ENCODE peak calls at places on chromosomes 4 and X, in seven cellular contexts. M is uterus, Y is HCT116, F is GM12878, S is body of pancreas, B is heart left ventricle, K is IMR-90. G is an unnamed sample. For H3K4me1, the result is how much of the 10 kb centered on the place peaks cover.

GRCh38 chrX:15405846-15406245 is 21.6 kb upstream of the VEGFD start:
- DNase-seq in M (no peak), Y (no peak), F (no peak), S (no peak), B (peak), K (no peak), G (no peak)

GRCh38 chr4:116925900-116926457 is 159.4 kb downstream of the TRAM1L1 start:
- DNase-seq in M (no peak), Y (no peak), F (no peak), S (peak), B (no peak), K (no peak), G (peak)

GRCh38 chr4:128974203-128974602 is 119.1 kb downstream of the SCLT1 start:
- DNase-seq in M (no peak), Y (no peak), F (no peak), S (no peak), B (no peak), K (peak), G (no peak)

GRCh38 chr4:78480286-78480685 is 71.3 kb upstream of the ANXA3 start:
- DNase-seq in M (no peak), Y (no peak), F (no peak), S (no peak), B (no peak), K (no peak), G (no peak)

GRCh38 chr4:112515278-112516075 is 503 bp downstream of the NEUROG2 start:
- DNase-seq in M (no peak), Y (no peak), F (no peak), S (peak), B (no peak), K (no peak), G (no peak)

GRCh38 chr4:95095352-95095974 is 337.7 kb downstream of the BMPR1B start:
- DNase-seq in M (no peak), Y (peak), F (no peak), S (no peak), B (no peak), K (peak), G (no peak)

GRCh38 chrX:96244955-96245354 is 439.7 kb upstream of the DIAPH2 start:
- DNase-seq in M (no peak), Y (no peak), F (no peak), S (no peak), B (no peak), K (no peak), G (no peak)

GRCh38 chr4:115678425-115678941 is 565.1 kb upstream of the NDST4 start:
- DNase-seq in M (no peak), Y (no peak), F (no peak), S (no peak), B (no peak), K (no peak), G (no peak)

GRCh38 chr4:5974321-5974720 is 43.9 kb downstream of the C4orf50 start:
- DNase-seq in M (no peak), Y (no peak), F (no peak), S (no peak), B (no peak), K (no peak), G (no peak)

GRCh38 chr4:151117371-151117962 is 18.0 kb downstream of the RPS3A start:
- DNase-seq in M (peak), Y (peak), F (no peak), S (peak), B (peak), K (peak), G (peak)

GRCh38 chr4:89312066-89312465 is 4.5 kb upstream of the GPRIN3 start:
- DNase-seq in M (no peak), Y (no peak), F (no peak), S (no peak), B (no peak), K (no peak), G (no peak)

GRCh38 chrX:47189906-47190305 is 3.7 kb upstream of the UBA1 start:
- DNase-seq in M (no peak), Y (no peak), F (no peak), S (no peak), B (peak), K (no peak), G (no peak)

GRCh38 chrX:19659929-19660328 is 144.6 kb upstream of the MAP3K15 start:
- DNase-seq in M (no peak), Y (no peak), F (no peak), S (no peak), B (no peak), K (no peak), G (no peak)

GRCh38 chr4:87835732-87836131 is 3.0 kb downstream of the MEPE start:
- DNase-seq in M (no peak), Y (no peak), F (no peak), S (no peak), B (no peak), K (no peak), G (no peak)

GRCh38 chr4:68865760-68866159 is 50.0 kb downstream of the UGT2B10 start:
- DNase-seq in M (no peak), Y (no peak), F (no peak), S (no peak), B (no peak), K (no peak), G (no peak)

GRCh38 chrX:9897761-9898161 is 69.4 kb upstream of the CLDN34 start:
- DNase-seq in M (no peak), Y (no peak), F (no peak), S (no peak), B (no peak), K (peak), G (no peak)

GRCh38 chr4:145613546-145614234 is 5.5 kb upstream of the MMAA start:
- DNase-seq in M (no peak), Y (no peak), F (no peak), S (no peak), B (no peak), K (no peak), G (no peak)

GRCh38 chr4:78058591-78059523 is 1.7 kb downstream of the FRAS1 start:
- DNase-seq in M (peak), Y (no peak), F (no peak), S (peak), B (peak), K (no peak), G (peak)

GRCh38 chr4:121227254-121227867 is 63.2 kb upstream of the TNIP3 start:
- DNase-seq in M (no peak), Y (peak), F (peak), S (no peak), B (no peak), K (no peak), G (no peak)

GRCh38 chrX:137915466-137915865 is 349.5 kb downstream of the ZIC3 start:
- DNase-seq in M (no peak), Y (no peak), F (no peak), S (no peak), B (no peak), K (no peak), G (no peak)

GRCh38 chr4:143359794-143360193 is 23.1 kb downstream of the GAB1 start:
- DNase-seq in M (no peak), Y (no peak), F (no peak), S (no peak), B (no peak), K (no peak), G (no peak)

GRCh38 chr4:38570647-38571326 is 93.2 kb upstream of the KLF3 start:
- DNase-seq in M (no peak), Y (no peak), F (no peak), S (no peak), B (no peak), K (no peak), G (no peak)

GRCh38 chr4:83234902-83235644 is 49.5 kb downstream of the COQ2 start:
- DNase-seq in M (no peak), Y (no peak), F (no peak), S (no peak), B (no peak), K (no peak), G (no peak)
- H3K4me1 ChIP-seq in M (under half), Y (under half), F (under half), S (under half), B (under half), K (under half), G (under half)

GRCh38 chrX:49058794-49059193 is at the start of gene CCDC120:
- DNase-seq in M (no peak), Y (no peak), F (no peak), S (peak), B (no peak), K (no peak), G (no peak)

GRCh38 chrX:49054073-49054762 is 4.6 kb upstream of the CCDC120 start:
- DNase-seq in M (no peak), Y (no peak), F (no peak), S (no peak), B (no peak), K (no peak), G (no peak)

DNA sequence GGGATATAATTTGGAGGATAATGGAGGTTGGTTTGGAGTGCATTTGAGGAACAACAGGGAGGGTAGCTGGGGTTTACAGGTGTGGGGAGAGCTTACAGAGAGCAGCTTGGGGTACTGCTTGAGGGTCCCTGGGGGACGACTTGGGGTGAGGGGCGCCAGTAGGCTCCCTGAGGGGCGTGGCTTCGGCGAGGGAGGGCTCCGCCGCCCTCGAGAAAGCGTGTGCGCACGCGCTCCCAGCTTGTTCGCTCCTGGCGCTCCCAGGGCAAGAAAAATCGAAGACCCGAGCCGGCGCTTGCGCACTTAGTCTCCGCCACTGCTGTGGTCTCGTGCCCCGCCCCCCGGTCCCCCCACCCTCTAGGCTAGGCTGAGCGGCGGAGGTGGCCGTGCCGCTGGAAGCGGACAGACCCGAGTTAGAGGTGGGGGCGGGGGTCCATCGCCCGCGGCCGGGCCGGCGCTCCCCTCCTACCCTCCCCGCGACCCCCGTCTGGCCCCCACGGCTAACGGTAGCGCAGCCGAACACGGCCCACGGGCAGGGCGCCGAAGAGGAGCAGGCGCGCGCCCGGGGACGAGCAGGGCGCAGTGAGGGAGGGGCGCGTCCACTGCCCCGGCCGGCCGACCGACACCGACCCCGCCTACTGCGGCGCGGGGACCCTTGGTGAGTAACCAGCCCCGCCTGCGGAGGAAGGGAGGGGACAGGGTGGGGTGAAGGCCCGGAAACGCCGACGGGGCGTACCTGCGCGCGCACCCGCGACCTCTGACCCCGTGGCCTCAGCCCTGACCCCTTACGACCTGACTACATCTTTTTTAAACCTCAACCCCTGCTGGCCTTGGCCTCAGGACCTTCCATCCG is 5.4 kb upstream of the CCDC120 start:
- DNase-seq in M (peak), Y (no peak), F (no peak), S (peak), B (peak), K (peak), G (no peak)
- TF ChIP-seq POLR2A in M (peak), Y (no peak), F (peak), S (peak), B (no peak), K (no peak), G (no peak)

DNA sequence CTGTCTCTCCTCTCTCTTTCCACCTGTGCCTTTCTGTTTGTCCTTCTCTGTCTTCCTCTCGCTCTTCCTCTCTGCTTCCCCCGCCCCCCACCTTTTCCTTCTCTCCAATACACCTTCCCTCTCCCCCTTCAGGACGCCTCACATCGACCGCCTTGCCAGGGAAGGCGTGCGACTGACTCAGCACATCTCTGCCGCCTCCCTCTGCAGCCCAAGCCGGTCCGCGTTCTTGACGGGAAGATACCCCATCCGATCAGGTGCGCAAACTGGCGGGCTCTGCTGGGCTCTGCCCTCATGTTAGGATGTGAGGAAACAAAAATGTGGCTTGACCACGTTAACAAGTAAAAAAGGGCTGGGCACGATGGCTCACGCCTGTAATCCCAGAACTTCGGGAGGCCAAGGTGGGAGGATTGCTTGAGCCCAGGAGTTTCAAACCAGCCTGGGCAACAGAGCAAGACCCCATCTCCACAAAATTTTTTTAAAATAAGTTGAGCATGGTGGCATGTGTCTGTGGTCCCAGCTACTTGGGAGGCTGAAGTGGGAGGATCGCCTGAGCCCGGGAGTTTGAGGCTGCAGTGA is 35.2 kb downstream of the ARSF start:
- DNase-seq in M (no peak), Y (no peak), F (no peak), S (no peak), B (no peak), K (no peak), G (no peak)
- H3K4me3 ChIP-seq in M (no peak), Y (no peak), F (no peak), S (no peak), B (no peak), K (no peak), G (no peak)

DNA sequence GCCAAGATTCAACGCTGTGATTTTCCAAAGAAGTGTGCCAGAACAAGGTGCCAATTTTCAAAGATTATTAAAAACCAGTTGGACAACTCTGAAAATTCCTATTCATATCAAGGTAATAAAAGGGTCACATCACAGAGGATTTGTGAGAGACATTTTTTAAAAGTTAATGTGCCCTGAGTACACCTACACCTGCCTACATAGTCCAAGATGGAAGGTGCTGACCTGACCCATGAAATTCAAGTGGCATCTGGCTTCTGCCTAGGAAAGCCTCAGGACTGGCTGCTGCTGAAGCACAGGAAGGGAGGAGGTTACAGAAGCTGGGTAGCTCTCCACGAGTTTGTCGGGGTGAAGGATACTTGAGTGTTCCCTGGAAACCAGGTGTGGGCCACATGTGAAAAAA is 11.4 kb upstream of the ARSJ start:
- DNase-seq in M (no peak), Y (no peak), F (no peak), S (no peak), B (no peak), K (no peak), G (no peak)
- H3K4me1 ChIP-seq in M (under half), Y (under half), F (under half), S (under half), B (under half), K (under half), G (under half)

GRCh38 chr4:627751-628150 is 2.4 kb downstream of the PDE6B start:
- DNase-seq in M (no peak), Y (no peak), F (no peak), S (no peak), B (no peak), K (no peak), G (no peak)
- TF ChIP-seq POLR2A in M (no peak), Y (no peak), F (no peak), S (no peak), B (no peak), K (no peak), G (no peak)

DNA sequence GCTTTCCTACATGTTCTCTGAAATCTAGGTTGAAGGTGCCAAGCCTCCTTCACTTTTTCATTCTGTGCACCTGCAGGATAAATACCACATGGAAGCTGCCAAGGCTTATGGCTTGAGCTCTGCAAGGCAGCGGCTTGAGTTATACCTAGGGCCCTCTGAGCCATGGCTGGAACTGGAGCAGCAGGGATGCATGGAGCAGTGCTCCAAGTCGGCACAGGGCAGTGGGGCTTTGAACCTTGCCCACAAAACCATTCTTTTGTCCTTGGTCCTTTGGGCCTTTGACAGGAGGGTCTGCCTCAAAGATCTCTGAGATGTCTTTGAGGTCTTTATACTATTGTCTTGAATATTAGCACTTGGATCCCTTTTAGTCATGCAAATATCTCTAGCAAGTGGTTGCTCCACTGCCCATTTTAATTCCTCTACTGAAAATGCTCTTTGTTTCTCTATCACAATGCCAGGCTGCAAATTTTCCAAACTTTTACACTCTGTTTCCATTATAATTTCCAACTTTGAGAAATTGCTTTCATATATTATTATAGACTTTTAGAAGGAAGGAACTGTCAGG is 536.2 kb upstream of the KLHL4 start:
- DNase-seq in M (no peak), Y (no peak), F (no peak), S (no peak), B (no peak), K (no peak), G (no peak)
- H3K4me3 ChIP-seq in M (no peak), Y (no peak), F (no peak), S (no peak), B (no peak), K (no peak), G (no peak)